ENCODE peak calls at places on chromosome 15, in four cellular contexts. D is HCT116, Y is DND-41, B is A673. I is an unnamed sample.

GRCh38 chr15:75648156-75649000 is 666 bp downstream of the SNX33 start:
- DNase-seq in Y (no peak), D (no peak), B (no peak), I (peak; percentile 70)

GRCh38 chr15:81256916-81257315 is 60.2 kb downstream of the IL16 start:
- DNase-seq in D (peak; percentile 32), Y (no peak), B (peak; percentile 39), I (peak; percentile 41)

GRCh38 chr15:90876046-90876445 is 7.7 kb downstream of the FURIN start:
- DNase-seq in D (no peak), B (no peak), Y (no peak), I (no peak)

GRCh38 chr15:87527416-87527815 is 729.1 kb downstream of the NTRK3 start:
- DNase-seq in B (no peak), Y (no peak), D (no peak), I (peak; percentile 39)

GRCh38 chr15:75238150-75238549 is 20.0 kb upstream of the GOLGA6C start:
- DNase-seq in B (no peak), Y (no peak), D (no peak), I (no peak)

GRCh38 chr15:57586661-57587404 is 4.9 kb upstream of the MYZAP start:
- DNase-seq in D (no peak), Y (no peak), B (no peak), I (no peak)

GRCh38 chr15:59313703-59314332 is 58.9 kb downstream of the MYO1E start:
- DNase-seq in Y (no peak), B (no peak), D (no peak), I (peak; percentile 73)

GRCh38 chr15:70710714-70711113 is 52.6 kb downstream of the UACA start:
- DNase-seq in D (no peak), Y (no peak), B (no peak), I (no peak)

GRCh38 chr15:36742696-36743095 is 163.3 kb downstream of the CDIN1 start:
- DNase-seq in Y (no peak), D (no peak), B (no peak), I (peak; percentile 6)

GRCh38 chr15:56346414-56346813 is 18.8 kb upstream of the TEX9 start:
- DNase-seq in B (no peak), D (no peak), Y (no peak), I (no peak)

GRCh38 chr15:78979456-78980320 is 34.8 kb upstream of the CTSH start:
- DNase-seq in B (peak; percentile 85), D (peak; percentile 81), Y (peak; percentile 45), I (peak; percentile 88)

GRCh38 chr15:58361291-58361759 is 70.5 kb upstream of the LIPC start:
- DNase-seq in D (no peak), B (peak; percentile 77), Y (no peak), I (peak; percentile 54)

GRCh38 chr15:57649138-57649537 is 57.4 kb upstream of the POLR2M start:
- DNase-seq in D (no peak), B (no peak), Y (no peak), I (no peak)

GRCh38 chr15:96312641-96313335 is 17.7 kb upstream of the NR2F2 start:
- DNase-seq in D (no peak), B (no peak), Y (no peak), I (no peak)

GRCh38 chr15:74196175-74196574 is 6.4 kb downstream of the STRA6 start:
- DNase-seq in Y (no peak), D (peak; percentile 77), B (peak; percentile 90), I (peak; percentile 88)

GRCh38 chr15:52491460-52491859 is 37.2 kb downstream of the MYO5A start:
- DNase-seq in Y (no peak), B (peak; percentile 43), D (no peak), I (no peak)

DNA sequence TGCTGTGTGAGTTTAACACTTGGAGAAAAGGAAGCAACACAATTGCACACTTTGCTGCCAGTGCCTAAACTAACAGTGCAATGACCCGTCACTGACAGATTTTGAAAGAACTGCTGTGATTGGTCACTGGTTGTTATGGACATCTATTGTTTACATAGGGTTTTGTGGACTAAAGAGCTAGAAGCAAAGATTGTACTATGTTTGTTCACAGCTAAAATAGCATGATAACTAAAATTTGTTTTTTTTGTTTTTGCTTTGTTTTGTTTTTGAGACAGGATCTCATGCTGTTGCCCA is 112.4 kb upstream of the GOLGA8J start:
- DNase-seq in D (no peak), Y (no peak), B (no peak), I (no peak)
- H3K4me1 ChIP-seq in D (no peaks in the 10 kb centered on the region), Y (no peaks in the 10 kb centered on the region), B (no peaks in the 10 kb centered on the region), I (no peaks in the 10 kb centered on the region)

DNA sequence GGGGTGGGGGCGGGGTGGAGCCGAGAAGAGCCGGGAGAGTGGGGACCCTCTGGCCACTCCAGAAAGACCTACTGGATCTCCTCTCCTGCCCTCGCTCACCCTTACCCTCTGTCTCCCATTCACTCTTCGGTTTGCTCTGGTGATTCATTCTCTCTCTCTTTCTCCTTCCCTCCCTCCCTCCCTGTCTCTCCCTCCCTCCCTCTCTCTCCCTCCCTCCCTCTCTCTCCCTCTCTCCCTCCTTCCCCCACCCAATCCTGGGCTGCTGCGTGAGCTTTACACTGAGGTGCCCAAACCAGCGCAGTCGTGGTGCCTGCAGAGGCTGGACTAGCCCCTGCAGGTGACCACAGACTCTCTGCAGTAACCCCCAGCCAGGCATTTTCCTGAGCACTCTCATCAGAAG is 32.2 kb upstream of the ADAMTS17 start:
- DNase-seq in D (no peak), B (no peak), Y (no peak), I (no peak)
- TF ChIP-seq EZH2 in D (no peak), B (no peak), Y (no peak), I (no peak)

GRCh38 chr15:101307048-101307896 is 12.2 kb upstream of the SNRPA1 start:
- DNase-seq in Y (peak; percentile 39), D (no peak), B (no peak), I (no peak)
- H3K27me3 ChIP-seq in Y (no peaks in the 10 kb centered on the region), D (no peaks in the 10 kb centered on the region), B (no peaks in the 10 kb centered on the region), I (no peaks in the 10 kb centered on the region)

GRCh38 chr15:68638953-68639500 is 60.2 kb downstream of the CORO2B start:
- DNase-seq in Y (no peak), B (no peak), D (no peak), I (no peak)
- H3K4me1 ChIP-seq in Y (no peaks in the 10 kb centered on the region), B (peaks cover 13% of the 10 kb centered on the region), D (peaks cover 52% of the 10 kb centered on the region), I (no peaks in the 10 kb centered on the region)

DNA sequence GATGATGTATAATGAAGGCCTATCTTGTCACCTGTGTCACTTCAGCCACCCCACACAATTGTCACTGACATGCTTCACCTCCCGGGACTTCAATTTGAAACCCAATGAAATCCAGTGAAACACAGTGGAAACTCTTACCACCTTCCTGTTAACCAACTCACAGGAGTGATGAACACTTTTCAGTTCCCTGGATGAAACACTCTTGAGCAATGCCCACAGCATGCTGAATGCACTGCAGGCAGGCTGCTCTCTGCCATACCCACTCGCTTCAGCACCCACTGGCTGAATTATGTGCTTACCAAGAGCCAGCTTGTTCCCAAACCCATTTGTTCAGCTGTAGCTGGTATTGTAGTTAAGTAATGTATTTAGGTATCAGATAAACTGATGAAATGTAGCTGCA is 47.0 kb downstream of the MAP2K1 start:
- DNase-seq in B (no peak), Y (no peak), D (no peak), I (no peak)
- TF ChIP-seq EZH2 in B (no peak), Y (no peak), D (no peak), I (no peak)

GRCh38 chr15:88604381-88604951 is 16.7 kb upstream of the AEN start:
- DNase-seq in Y (no peak), D (no peak), B (no peak), I (no peak)

GRCh38 chr15:88603885-88604284 is 17.3 kb upstream of the AEN start:
- DNase-seq in D (no peak), Y (no peak), B (no peak), I (no peak)

GRCh38 chr15:88606437-88606794 is 14.7 kb upstream of the AEN start:
- DNase-seq in D (no peak), Y (no peak), B (no peak), I (no peak)

GRCh38 chr15:88605507-88606436 is 15.4 kb upstream of the AEN start:
- DNase-seq in D (no peak), B (peak; percentile 63), Y (peak; percentile 24), I (peak; percentile 73)

DNA sequence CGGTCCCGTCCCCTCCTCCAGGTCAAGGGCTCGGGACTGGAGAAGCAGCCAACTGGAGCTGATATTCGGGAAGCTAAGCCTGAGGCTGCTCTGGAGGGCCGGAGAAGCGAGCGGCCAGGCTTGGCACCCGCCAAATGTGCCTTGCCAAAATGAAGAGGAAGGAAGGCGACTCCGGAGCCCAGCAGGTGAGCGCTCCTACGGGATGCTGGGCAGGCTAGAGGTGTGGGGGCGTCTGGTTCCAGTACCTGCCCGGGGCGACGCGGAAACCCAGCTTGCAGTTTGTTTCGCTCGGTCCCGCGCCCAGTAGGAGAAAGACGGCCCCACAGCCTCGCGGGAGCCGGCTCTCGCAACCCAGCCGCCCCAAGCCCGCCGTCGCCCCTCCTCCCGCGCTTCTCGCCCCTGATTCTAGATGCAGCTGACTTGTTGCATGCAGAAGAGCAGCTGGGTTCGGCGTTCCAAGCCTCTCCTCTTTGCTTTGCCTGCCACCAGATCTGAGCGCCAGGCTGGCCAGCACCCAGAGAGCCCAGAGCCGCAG is 16.1 kb upstream of the AEN start:
- DNase-seq in D (no peak), Y (no peak), B (no peak), I (no peak)
- H3K27me3 ChIP-seq in D (peaks cover 31% of the 10 kb centered on the region), Y (peaks cover 6% of the 10 kb centered on the region), B (peaks cover 88% of the 10 kb centered on the region), I (peaks cover 78% of the 10 kb centered on the region)

I was measured in hepatocyte.